ENCODE peak calls at places on chromosomes 2 and 18, in four cellular contexts. U is NCI-H1694; W is GDM1; T is activated CD4-positive, alpha-beta memory T cell treated with anti-CD3 and anti-CD28 coated beads, Interleukin-2, amount 10 ng/mL, durations not matched to agents 7 days and 5 days. J is an unnamed sample.

GRCh38 chr2:26715528-26716270 is 23.2 kb downstream of the KCNK3 start:
- DNase-seq in W (no peak), T (no peak), U (no peak), J (no peak)

GRCh38 chr2:122634261-122634660 is 878.8 kb downstream of the TSN start:
- DNase-seq in W (no peak), U (no peak), T (no peak), J (no peak)

GRCh38 chr2:177572236-177572671 is 179.7 kb downstream of the AGPS start:
- DNase-seq in W (no peak), U (peak; percentile 92), T (no peak), J (peak; percentile 58)

GRCh38 chr2:59025157-59025757 is 784.1 kb upstream of the FANCL start:
- DNase-seq in U (peak; percentile 37), W (peak; percentile 30), T (no peak), J (peak; percentile 1)

GRCh38 chr18:74652392-74652988 is 54.8 kb downstream of the ZNF407 start:
- DNase-seq in T (no peak), W (peak; percentile 8), U (peak; percentile 68), J (peak; percentile 24)

GRCh38 chr2:216879727-216880508 is 20.1 kb upstream of the TNP1 start:
- DNase-seq in U (no peak), W (no peak), T (no peak), J (no peak)

GRCh38 chr2:196248467-196249104 is 77.2 kb upstream of the STK17B start:
- DNase-seq in T (no peak), U (no peak), W (no peak), J (no peak)

GRCh38 chr2:43092520-43093179 is 133.8 kb downstream of the ZFP36L2 start:
- DNase-seq in U (no peak), T (no peak), W (no peak), J (no peak)

GRCh38 chr2:239839306-239839705 is 185.8 kb downstream of the NDUFA10 start:
- DNase-seq in W (no peak), T (peak; percentile 6), U (no peak), J (no peak)

GRCh38 chr2:58896600-58896999 is 655.5 kb upstream of the FANCL start:
- DNase-seq in T (no peak), W (no peak), U (no peak), J (no peak)

GRCh38 chr18:6111726-6112125 is 216.4 kb upstream of the TMEM200C start:
- DNase-seq in W (no peak), T (no peak), U (no peak), J (no peak)

GRCh38 chr2:98346259-98347236 is at the start of gene CNGA3:
- DNase-seq in T (peak; percentile 24), W (no peak), U (no peak), J (no peak)

GRCh38 chr18:69840445-69840844 is 107.2 kb downstream of the CD226 start:
- DNase-seq in W (no peak), U (no peak), T (no peak), J (no peak)

GRCh38 chr2:158498043-158498748 is 41.4 kb downstream of the PKP4 start:
- DNase-seq in W (no peak), U (no peak), T (no peak), J (no peak)

GRCh38 chr18:25594351-25594750 is 242.4 kb upstream of the ZNF521 start:
- DNase-seq in U (no peak), W (no peak), T (no peak), J (no peak)

GRCh38 chr2:10846110-10846861 is 33.7 kb upstream of the PDIA6 start:
- DNase-seq in U (no peak), T (no peak), W (no peak), J (no peak)

GRCh38 chr2:142299021-142299420 is 168.2 kb upstream of the LRP1B start:
- DNase-seq in T (no peak), W (no peak), U (no peak), J (no peak)

GRCh38 chr18:12886498-12887126 is 2.6 kb upstream of the PTPN2 start:
- DNase-seq in U (no peak), T (no peak), W (no peak), J (no peak)

GRCh38 chr18:59517446-59518171 is 158.5 kb upstream of the LMAN1 start:
- DNase-seq in T (no peak), U (no peak), W (no peak), J (no peak)

GRCh38 chr2:8551622-8552074 is 130.2 kb upstream of the ID2 start:
- DNase-seq in W (no peak), T (no peak), U (no peak), J (no peak)

GRCh38 chr18:35267809-35268208 is 22.2 kb downstream of the ZSCAN30 start:
- DNase-seq in U (no peak), T (peak; percentile 18), W (no peak), J (peak; percentile 20)

GRCh38 chr2:103959174-103960125 is 894.5 kb upstream of the POU3F3 start:
- DNase-seq in U (peak; percentile 6), W (no peak), T (no peak), J (peak; percentile 21)

GRCh38 chr2:28583899-28584553 is 88.2 kb downstream of the PLB1 start:
- DNase-seq in U (no peak), T (peak; percentile 64), W (peak; percentile 50), J (peak; percentile 30)

GRCh38 chr2:84443477-84443876 is 15.6 kb downstream of the SUCLG1 start:
- DNase-seq in U (no peak), T (no peak), W (no peak), J (no peak)

GRCh38 chr2:241228081-241228859 is 39.8 kb downstream of the ANO7 start:
- DNase-seq in W (no peak), U (no peak), T (no peak), J (no peak)

GRCh38 chr18:74546751-74547530 is 12.6 kb downstream of the CNDP1 start:
- DNase-seq in U (no peak), W (no peak), T (no peak), J (no peak)

GRCh38 chr2:73896362-73897239 is 3.8 kb downstream of the ACTG2 start:
- DNase-seq in T (peak; percentile 57), U (no peak), W (peak; percentile 29), J (no peak)

J was measured in cerebellum.